ENCODE peak calls at places on chromosomes 5 and 9, in ten cellular contexts. V, E, F, R, D, T, P, M, X and I are unnamed samples.

GRCh38 chr9:114483499-114483898 is 21.8 kb downstream of the WHRN start:
- DNase-seq in V (no peak), E (no peak), F (no peak), R (no peak), D (no peak), T (no peak), P (no peak), M (no peak), X (no peak), I (no peak)

GRCh38 chr5:123546657-123547056 is 34.7 kb downstream of the CSNK1G3 start:
- DNase-seq in V (no peak), E (peak), F (no peak), R (no peak), D (no peak), T (no peak), P (no peak), M (peak), X (no peak), I (no peak)

GRCh38 chr9:13139641-13140171 is 139.8 kb downstream of the MPDZ start:
- DNase-seq in V (no peak), E (peak), F (peak), R (no peak), D (peak), T (peak), P (no peak), M (peak), X (peak), I (peak)

GRCh38 chr5:435961-436640 is 6.9 kb upstream of the EXOC3 start:
- DNase-seq in V (peak), E (peak), F (peak), R (no peak), D (no peak), T (no peak), P (peak), M (peak), X (no peak), I (no peak)

GRCh38 chr9:77848897-77849296 is 182.7 kb downstream of the GNAQ start:
- DNase-seq in V (peak), E (peak), F (no peak), R (peak), D (peak), T (peak), P (no peak), M (peak), X (peak), I (no peak)

GRCh38 chr9:82570226-82570625 is 492.7 kb downstream of the RASEF start:
- DNase-seq in V (no peak), E (no peak), F (no peak), R (no peak), D (no peak), T (no peak), P (no peak), M (peak), X (no peak), I (no peak)

GRCh38 chr9:125544988-125545651 is 161.9 kb downstream of the MAPKAP1 start:
- DNase-seq in V (no peak), E (peak), F (no peak), R (no peak), D (peak), T (peak), P (no peak), M (peak), X (no peak), I (peak)

GRCh38 chr9:111878946-111879345 is 17.7 kb upstream of the UGCG start:
- DNase-seq in V (no peak), E (no peak), F (no peak), R (no peak), D (no peak), T (no peak), P (no peak), M (no peak), X (no peak), I (no peak)

GRCh38 chr5:89457411-89458329 is 574.7 kb upstream of the MEF2C start:
- DNase-seq in V (peak), E (peak), F (no peak), R (peak), D (no peak), T (peak), P (no peak), M (no peak), X (peak), I (peak)

GRCh38 chr5:22649076-22649475 is 204.1 kb downstream of the CDH12 start:
- DNase-seq in V (no peak), E (peak), F (no peak), R (no peak), D (no peak), T (no peak), P (no peak), M (no peak), X (no peak), I (no peak)

GRCh38 chr5:132055808-132056609 is 4.4 kb upstream of the IL3 start:
- DNase-seq in V (no peak), E (no peak), F (no peak), R (peak), D (no peak), T (no peak), P (no peak), M (no peak), X (no peak), I (no peak)

GRCh38 chr5:95712347-95712958 is 18.7 kb upstream of the RHOBTB3 start:
- DNase-seq in V (no peak), E (peak), F (no peak), R (no peak), D (peak), T (peak), P (no peak), M (peak), X (no peak), I (peak)

GRCh38 chr5:95707055-95707454 is 24.1 kb upstream of the RHOBTB3 start:
- DNase-seq in V (no peak), E (no peak), F (no peak), R (no peak), D (no peak), T (no peak), P (no peak), M (no peak), X (no peak), I (no peak)

GRCh38 chr5:95711501-95712346 is 19.4 kb upstream of the RHOBTB3 start:
- DNase-seq in V (no peak), E (no peak), F (no peak), R (no peak), D (no peak), T (peak), P (peak), M (no peak), X (no peak), I (no peak)

GRCh38 chr5:95708876-95709275 is 22.3 kb upstream of the RHOBTB3 start:
- DNase-seq in V (no peak), E (no peak), F (no peak), R (no peak), D (no peak), T (no peak), P (no peak), M (no peak), X (no peak), I (no peak)

GRCh38 chr5:95709967-95710650 is 21.0 kb upstream of the RHOBTB3 start:
- DNase-seq in V (peak), E (peak), F (peak), R (no peak), D (no peak), T (peak), P (peak), M (no peak), X (no peak), I (no peak)
- H3K4me3 ChIP-seq in V (peak), E (no peak), F (no peak), R (no peak), D (no peak), T (no peak), P (peak), M (no peak), X (no peak), I (no peak)

GRCh38 chr9:98881356-98881755 is 62.4 kb upstream of the COL15A1 start:
- DNase-seq in V (no peak), E (no peak), F (no peak), R (no peak), D (no peak), T (no peak), P (no peak), M (no peak), X (no peak), I (no peak)
- TF ChIP-seq CTCF in V (no peak), E (no peak), F (no peak), R (no peak), D (no peak), T (no peak), P (no peak), M (no peak), X (no peak), I (no peak)

GRCh38 chr9:36542355-36542754 is 30.3 kb upstream of the MELK start:
- DNase-seq in V (no peak), E (no peak), F (no peak), R (no peak), D (no peak), T (no peak), P (peak), M (no peak), X (no peak), I (no peak)
- H3K4me3 ChIP-seq in V (no peak), E (no peak), F (no peak), R (no peak), D (no peak), T (no peak), P (no peak), M (no peak), X (no peak), I (no peak)

GRCh38 chr5:68216737-68217231 is 1.2 kb downstream of the PIK3R1 start:
- DNase-seq in V (no peak), E (no peak), F (no peak), R (no peak), D (no peak), T (peak), P (peak), M (peak), X (no peak), I (no peak)

GRCh38 chr5:68214472-68215207 is 916 bp upstream of the PIK3R1 start:
- DNase-seq in V (peak), E (no peak), F (no peak), R (peak), D (no peak), T (no peak), P (peak), M (no peak), X (no peak), I (no peak)

GRCh38 chr5:68215888-68216736 is 556 bp downstream of the PIK3R1 start:
- DNase-seq in V (peak), E (no peak), F (peak), R (peak), D (no peak), T (peak), P (peak), M (peak), X (no peak), I (no peak)

GRCh38 chr5:68217476-68217984 is 2.0 kb downstream of the PIK3R1 start:
- DNase-seq in V (no peak), E (no peak), F (no peak), R (no peak), D (no peak), T (peak), P (peak), M (peak), X (no peak), I (no peak)

DNA sequence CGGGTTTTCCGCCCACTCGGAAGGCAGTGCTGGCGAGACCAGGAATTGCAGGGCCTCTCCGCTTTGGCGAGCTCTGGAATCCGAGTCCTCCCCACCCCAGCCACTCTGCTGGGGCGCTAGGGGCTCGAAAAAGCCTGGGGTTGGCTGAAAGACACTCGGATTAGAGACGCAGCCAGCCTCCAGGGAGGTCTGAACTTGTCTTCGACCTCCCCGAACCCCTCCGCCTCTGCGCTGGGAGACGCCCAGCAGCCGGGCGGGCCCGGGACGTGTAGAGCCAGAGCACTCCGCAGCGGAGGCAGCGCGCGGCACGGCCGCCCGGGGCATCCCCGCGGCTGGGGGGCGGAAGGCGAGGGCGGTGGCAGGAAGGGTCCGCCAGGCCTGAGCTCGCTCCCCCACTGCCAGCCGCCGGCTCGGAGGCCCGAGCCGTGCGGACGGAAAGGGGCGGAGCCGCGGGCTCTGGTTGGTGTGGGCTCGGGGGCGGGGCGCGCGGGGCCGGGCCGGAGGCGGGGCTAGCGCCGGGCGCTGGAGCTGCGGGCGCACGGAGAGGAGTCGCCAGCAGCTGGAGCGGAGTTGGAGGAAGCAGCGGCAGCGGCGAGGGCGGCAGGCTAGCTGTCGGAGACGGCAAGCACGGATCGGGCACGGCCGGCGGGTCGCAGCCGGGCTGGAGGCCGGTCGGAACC is at the start of gene PIK3R1:
- DNase-seq in V (peak), E (peak), F (peak), R (peak), D (peak), T (peak), P (peak), M (peak), X (peak), I (peak)
- TF ChIP-seq CTCF in V (peak), E (no peak), F (peak), R (no peak), D (peak), T (peak), P (peak), M (peak), X (peak), I (no peak)

DNA sequence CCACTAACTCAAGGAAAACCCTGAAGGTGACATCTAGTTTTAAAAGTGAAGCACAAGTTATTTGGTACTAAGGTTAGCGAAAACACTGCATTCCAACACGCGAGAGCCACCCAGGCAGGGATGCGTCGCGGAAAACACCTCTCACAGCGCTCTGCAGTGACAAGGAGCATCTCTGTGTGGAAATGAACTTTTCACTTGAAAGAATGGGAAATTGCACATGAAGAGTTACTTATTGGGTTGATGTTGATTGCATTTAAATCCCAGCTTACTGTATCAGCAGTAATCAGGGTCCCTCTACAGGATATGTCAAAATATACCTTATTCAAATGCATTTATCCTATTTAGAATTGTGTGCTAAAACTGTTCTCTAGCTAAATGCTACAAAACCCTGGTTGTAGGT is 144.4 kb downstream of the BNC2 start:
- DNase-seq in V (no peak), E (peak), F (no peak), R (no peak), D (no peak), T (peak), P (peak), M (peak), X (no peak), I (no peak)
- H3K4me3 ChIP-seq in V (no peak), E (peak), F (no peak), R (no peak), D (peak), T (peak), P (peak), M (peak), X (peak), I (peak)

DNA sequence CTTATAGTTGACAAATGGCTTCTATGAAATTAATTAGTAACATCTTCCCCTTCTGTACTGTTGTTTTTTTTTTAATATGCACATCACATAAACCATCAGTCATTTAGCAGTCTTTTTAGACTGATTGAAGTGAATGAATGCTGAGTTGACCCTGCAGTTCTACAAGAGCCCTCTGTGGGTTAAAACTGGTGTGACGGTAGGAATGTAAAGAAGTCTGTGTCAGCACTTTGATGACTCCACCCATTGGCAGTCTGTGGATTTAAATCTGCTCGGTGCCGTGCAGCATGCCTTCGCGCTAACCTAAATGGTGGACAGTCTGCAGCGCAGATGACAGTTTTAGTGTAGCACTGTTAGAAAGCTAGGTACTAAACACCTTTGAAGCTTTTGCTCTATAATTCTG is 3.1 kb downstream of the GTF3C4 start:
- DNase-seq in V (no peak), E (peak), F (peak), R (no peak), D (no peak), T (peak), P (peak), M (peak), X (no peak), I (peak)
- TF ChIP-seq CTCF in V (no peak), E (peak), F (no peak), R (no peak), D (peak), T (peak), P (peak), M (no peak), X (no peak), I (peak)

DNA sequence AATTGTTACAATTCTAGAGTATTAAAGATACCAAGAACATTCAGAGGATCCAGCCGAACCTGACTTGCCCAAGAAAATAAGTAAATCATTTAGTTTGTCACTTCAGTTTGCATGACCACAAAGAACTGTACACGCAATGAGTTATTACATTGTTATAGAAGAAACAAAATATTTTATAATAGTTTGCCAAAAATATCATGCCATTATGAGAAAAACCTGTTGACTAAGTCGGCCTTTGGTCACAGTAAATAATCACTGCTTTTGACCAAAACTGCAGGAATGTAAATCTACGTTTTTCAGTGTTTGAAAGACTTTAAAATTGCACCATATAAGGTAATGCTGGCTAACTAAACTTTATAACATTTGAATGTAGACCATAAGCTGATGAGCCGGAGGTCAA is 27.9 kb downstream of the TRIO start:
- DNase-seq in V (no peak), E (no peak), F (no peak), R (no peak), D (no peak), T (peak), P (no peak), M (peak), X (peak), I (no peak)
- H3K4me3 ChIP-seq in V (no peak), E (no peak), F (no peak), R (no peak), D (peak), T (no peak), P (no peak), M (no peak), X (no peak), I (no peak)

GRCh38 chr9:90271707-90272106 is 370.9 kb downstream of the DIRAS2 start:
- DNase-seq in V (no peak), E (no peak), F (no peak), R (no peak), D (no peak), T (no peak), P (no peak), M (no peak), X (no peak), I (no peak)

GRCh38 chr9:90274725-90275124 is 367.9 kb downstream of the DIRAS2 start:
- DNase-seq in V (no peak), E (no peak), F (no peak), R (no peak), D (no peak), T (no peak), P (no peak), M (no peak), X (no peak), I (no peak)
- TF ChIP-seq CTCF in V (no peak), E (no peak), F (no peak), R (no peak), D (no peak), T (no peak), P (peak), M (no peak), X (no peak), I (no peak)

DNA sequence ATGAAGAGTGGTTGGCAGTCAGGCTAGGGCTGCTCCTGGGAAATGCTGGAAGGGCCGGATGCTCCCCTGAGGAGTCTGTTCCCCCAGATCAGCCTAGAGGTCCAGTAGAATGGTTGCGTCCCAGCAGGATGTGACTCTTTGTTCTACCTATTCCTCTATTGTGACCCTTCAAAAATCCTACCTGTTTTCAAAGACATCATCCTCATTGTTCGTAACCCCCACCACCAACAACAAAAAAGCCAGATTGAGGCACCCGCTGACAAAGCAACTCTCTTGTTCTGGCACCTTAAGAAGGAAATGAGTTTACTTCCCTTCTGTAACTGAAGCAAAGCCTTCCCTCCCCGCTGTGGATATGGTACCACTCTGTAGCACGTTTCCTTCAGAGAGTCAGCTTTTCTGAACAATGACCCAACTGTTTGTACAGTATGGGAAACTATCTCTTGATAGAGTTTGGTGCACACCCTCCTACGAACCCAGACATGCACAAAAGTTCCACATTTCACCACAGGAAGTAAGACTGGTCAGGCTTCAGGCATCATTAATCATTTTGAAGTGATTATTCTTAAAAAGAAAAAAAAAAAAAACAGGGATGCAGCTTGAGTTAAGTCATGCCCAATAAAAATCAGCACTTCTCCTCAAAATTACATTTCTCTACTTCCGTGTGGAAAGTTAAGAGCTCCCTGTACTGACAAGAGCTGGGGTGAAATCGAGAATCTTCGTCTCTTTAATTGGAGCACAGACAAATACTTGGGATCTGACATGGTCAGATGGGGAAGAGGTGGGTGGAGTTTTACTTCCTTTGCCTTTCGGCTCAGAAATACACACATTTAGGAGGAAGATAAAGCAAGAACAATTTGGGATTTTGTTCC is 207.0 kb downstream of the ENC1 start:
- DNase-seq in V (no peak), E (peak), F (no peak), R (no peak), D (no peak), T (peak), P (peak), M (peak), X (peak), I (no peak)
- H3K4me3 ChIP-seq in V (no peak), E (no peak), F (no peak), R (no peak), D (no peak), T (no peak), P (peak), M (no peak), X (no peak), I (no peak)

DNA sequence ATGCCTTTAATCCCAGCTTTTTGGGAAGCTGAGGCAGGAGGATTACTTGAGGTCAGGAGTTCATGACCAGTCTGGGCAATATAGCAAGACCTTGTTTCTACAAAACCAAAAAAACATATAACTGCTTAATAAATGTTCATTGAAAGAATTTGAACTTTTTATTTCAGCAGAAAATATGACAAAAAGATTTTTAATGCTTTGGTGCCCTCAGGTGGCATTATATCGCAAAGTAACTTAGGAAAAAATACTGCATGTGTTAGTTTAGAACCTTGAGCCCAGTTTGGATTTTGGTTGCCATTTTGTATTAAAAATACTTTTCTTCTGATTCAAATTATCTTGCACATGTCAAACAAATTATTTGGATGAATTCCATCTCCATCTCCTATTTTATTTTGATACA is 103.2 kb downstream of the GPBP1 start:
- DNase-seq in V (no peak), E (peak), F (no peak), R (no peak), D (no peak), T (peak), P (no peak), M (peak), X (no peak), I (no peak)
- TF ChIP-seq CTCF in V (no peak), E (peak), F (peak), R (no peak), D (peak), T (peak), P (peak), M (peak), X (peak), I (no peak)